ENCODE peak calls at places on chromosomes 3 and 15, in nine cellular contexts. I, K, A, L, G, E, D, Q and M are unnamed samples. For H3K9me3 and H3K27me3, the result is how much of the 10 kb centered on the place peaks cover.

GRCh38 chr15:56760186-56760585 is 26.9 kb upstream of the ZNF280D start:
- DNase-seq in I (peak), K (no peak), A (no peak), L (peak), G (no peak), E (no peak), D (peak), Q (no peak), M (no peak)

GRCh38 chr3:127645371-127646015 is 16.5 kb downstream of the PODXL2 start:
- DNase-seq in I (no peak), K (no peak), A (no peak), L (no peak), G (no peak), E (no peak), D (no peak), Q (no peak), M (no peak)

GRCh38 chr3:175308105-175308504 is 449.0 kb downstream of the NAALADL2 start:
- DNase-seq in I (no peak), K (no peak), A (no peak), L (no peak), G (no peak), E (no peak), D (no peak), Q (no peak), M (no peak)

GRCh38 chr3:126523745-126524428 is at the start of gene CHST13:
- DNase-seq in I (peak), K (peak), A (no peak), L (peak), G (peak), E (peak), D (peak), Q (no peak), M (peak)

GRCh38 chr3:101938262-101938847 is 89.0 kb downstream of the NFKBIZ start:
- DNase-seq in I (no peak), K (no peak), A (no peak), L (no peak), G (no peak), E (no peak), D (no peak), Q (no peak), M (no peak)

GRCh38 chr15:84919268-84919667 is 34.8 kb downstream of the SLC28A1 start:
- DNase-seq in I (no peak), K (no peak), A (no peak), L (no peak), G (no peak), E (no peak), D (no peak), Q (no peak), M (no peak)

GRCh38 chr3:13364602-13365271 is 55.4 kb downstream of the NUP210 start:
- DNase-seq in I (no peak), K (no peak), A (no peak), L (no peak), G (no peak), E (peak), D (no peak), Q (no peak), M (no peak)

GRCh38 chr3:9107738-9108137 is 141.7 kb downstream of the SRGAP3 start:
- DNase-seq in I (no peak), K (no peak), A (no peak), L (no peak), G (no peak), E (no peak), D (no peak), Q (no peak), M (no peak)

GRCh38 chr3:9217784-9218513 is 31.5 kb downstream of the SRGAP3 start:
- DNase-seq in I (no peak), K (no peak), A (no peak), L (no peak), G (no peak), E (no peak), D (no peak), Q (no peak), M (no peak)

GRCh38 chr3:27353221-27353620 is 16.0 kb downstream of the NEK10 start:
- DNase-seq in I (peak), K (no peak), A (no peak), L (peak), G (no peak), E (no peak), D (no peak), Q (no peak), M (no peak)

GRCh38 chr3:66989241-66989640 is 8.9 kb upstream of the KBTBD8 start:
- DNase-seq in I (no peak), K (no peak), A (no peak), L (peak), G (no peak), E (no peak), D (no peak), Q (no peak), M (no peak)

GRCh38 chr3:154181127-154181691 is 60.0 kb downstream of the ARHGEF26 start:
- DNase-seq in I (no peak), K (no peak), A (no peak), L (peak), G (no peak), E (no peak), D (peak), Q (no peak), M (no peak)

GRCh38 chr3:63047068-63047467 is 171.9 kb upstream of the CADPS start:
- DNase-seq in I (no peak), K (no peak), A (no peak), L (no peak), G (no peak), E (no peak), D (no peak), Q (no peak), M (no peak)

GRCh38 chr15:80950291-80951078 is 39.1 kb downstream of the MESD start:
- DNase-seq in I (no peak), K (no peak), A (no peak), L (no peak), G (no peak), E (no peak), D (no peak), Q (no peak), M (no peak)

GRCh38 chr15:91966181-91966552 is 112.7 kb downstream of the SLCO3A1 start:
- DNase-seq in I (no peak), K (no peak), A (no peak), L (no peak), G (no peak), E (no peak), D (no peak), Q (no peak), M (no peak)

GRCh38 chr15:70633394-70633793 is 130.0 kb downstream of the UACA start:
- DNase-seq in I (no peak), K (no peak), A (no peak), L (peak), G (no peak), E (no peak), D (no peak), Q (no peak), M (no peak)

GRCh38 chr3:118332699-118333098 is 701.9 kb downstream of the IGSF11 start:
- DNase-seq in I (no peak), K (no peak), A (no peak), L (no peak), G (no peak), E (no peak), D (no peak), Q (no peak), M (no peak)

GRCh38 chr3:170531557-170532335 is 54.1 kb downstream of the SLC7A14 start:
- DNase-seq in I (no peak), K (no peak), A (no peak), L (no peak), G (no peak), E (no peak), D (no peak), Q (no peak), M (no peak)

GRCh38 chr15:26967719-26968269 is 3.2 kb upstream of the GABRG3 start:
- DNase-seq in I (peak), K (no peak), A (no peak), L (no peak), G (no peak), E (peak), D (no peak), Q (no peak), M (peak)

GRCh38 chr3:112579697-112580096 is 17.9 kb downstream of the SLC35A5 start:
- DNase-seq in I (peak), K (no peak), A (no peak), L (no peak), G (no peak), E (no peak), D (no peak), Q (no peak), M (peak)

GRCh38 chr3:46228259-46229222 is 13.7 kb upstream of the CCR3 start:
- DNase-seq in I (peak), K (no peak), A (no peak), L (peak), G (no peak), E (no peak), D (peak), Q (no peak), M (peak)

GRCh38 chr15:89078831-89079810 is 9.1 kb upstream of the ABHD2 start:
- DNase-seq in I (no peak), K (no peak), A (no peak), L (peak), G (no peak), E (no peak), D (no peak), Q (no peak), M (no peak)
- H3K9me3 ChIP-seq in I (under half), K (under half), A (under half), L (under half), G (under half), E (under half), D (under half), Q (under half), M (under half)

GRCh38 chr15:75809986-75810750 is 33.1 kb upstream of the UBE2Q2 start:
- DNase-seq in I (peak), K (no peak), A (no peak), L (peak), G (no peak), E (no peak), D (peak), Q (peak), M (peak)

GRCh38 chr15:75811616-75812015 is 31.6 kb upstream of the UBE2Q2 start:
- DNase-seq in I (no peak), K (no peak), A (no peak), L (no peak), G (no peak), E (no peak), D (no peak), Q (no peak), M (peak)

GRCh38 chr15:75808563-75808962 is 34.7 kb upstream of the UBE2Q2 start:
- DNase-seq in I (no peak), K (no peak), A (no peak), L (no peak), G (no peak), E (no peak), D (no peak), Q (no peak), M (no peak)

GRCh38 chr15:75814794-75815193 is 28.5 kb upstream of the UBE2Q2 start:
- DNase-seq in I (no peak), K (no peak), A (no peak), L (no peak), G (no peak), E (no peak), D (no peak), Q (no peak), M (no peak)

DNA sequence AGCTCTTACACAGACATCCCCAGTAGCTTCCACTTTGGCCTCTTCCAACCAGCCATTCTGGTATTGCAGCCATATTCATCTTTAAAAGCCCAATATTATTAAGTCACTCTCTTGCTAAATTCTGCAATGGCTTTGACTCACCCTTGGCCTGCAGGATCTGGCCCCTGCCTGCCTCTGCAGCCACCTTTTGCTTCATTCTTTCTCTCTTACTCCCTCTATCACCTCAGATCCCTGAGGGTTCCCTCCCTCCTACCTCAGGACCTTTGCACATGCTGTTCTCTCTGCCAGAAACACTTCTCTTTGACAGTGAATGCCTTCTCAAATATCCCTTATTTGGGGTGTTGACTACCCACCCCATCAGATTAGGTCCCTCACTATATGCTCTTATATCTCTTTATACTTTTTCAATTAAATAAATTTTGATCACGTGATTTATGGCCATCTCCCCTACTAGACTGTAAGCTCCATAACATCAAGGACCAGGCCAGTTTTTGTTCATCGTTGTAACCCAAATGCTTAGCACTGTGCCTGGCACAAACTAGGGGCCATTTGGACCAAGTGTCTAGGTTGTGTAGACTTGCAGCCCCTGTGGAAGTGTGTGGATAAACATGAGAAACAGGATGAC is 32.3 kb upstream of the UBE2Q2 start:
- DNase-seq in I (no peak), K (no peak), A (no peak), L (no peak), G (no peak), E (no peak), D (no peak), Q (no peak), M (no peak)
- H3K27me3 ChIP-seq in I (under half), K (under half), A (under half), L (under half), G (under half), E (under half), D (under half), Q (under half), M (under half)

GRCh38 chr3:124802054-124802698 is 71.9 kb downstream of the UMPS start:
- DNase-seq in I (no peak), K (no peak), A (no peak), L (no peak), G (no peak), E (no peak), D (no peak), Q (no peak), M (no peak)
- H3K9me3 ChIP-seq in I (under half), K (under half), A (under half), L (under half), G (under half), E (under half), D (under half), Q (under half), M (under half)

GRCh38 chr15:63380828-63381282 is 791 bp downstream of the CA12 start:
- DNase-seq in I (peak), K (no peak), A (no peak), L (no peak), G (no peak), E (no peak), D (no peak), Q (no peak), M (no peak)

GRCh38 chr15:63381301-63382192 is at the start of gene CA12:
- DNase-seq in I (peak), K (peak), A (peak), L (peak), G (peak), E (peak), D (peak), Q (peak), M (peak)

GRCh38 chr15:63379492-63380150 is 2.0 kb downstream of the CA12 start:
- DNase-seq in I (no peak), K (no peak), A (no peak), L (no peak), G (no peak), E (no peak), D (no peak), Q (no peak), M (no peak)

GRCh38 chr15:63380151-63380827 is 1.4 kb downstream of the CA12 start:
- DNase-seq in I (no peak), K (no peak), A (no peak), L (no peak), G (no peak), E (no peak), D (no peak), Q (no peak), M (no peak)

DNA sequence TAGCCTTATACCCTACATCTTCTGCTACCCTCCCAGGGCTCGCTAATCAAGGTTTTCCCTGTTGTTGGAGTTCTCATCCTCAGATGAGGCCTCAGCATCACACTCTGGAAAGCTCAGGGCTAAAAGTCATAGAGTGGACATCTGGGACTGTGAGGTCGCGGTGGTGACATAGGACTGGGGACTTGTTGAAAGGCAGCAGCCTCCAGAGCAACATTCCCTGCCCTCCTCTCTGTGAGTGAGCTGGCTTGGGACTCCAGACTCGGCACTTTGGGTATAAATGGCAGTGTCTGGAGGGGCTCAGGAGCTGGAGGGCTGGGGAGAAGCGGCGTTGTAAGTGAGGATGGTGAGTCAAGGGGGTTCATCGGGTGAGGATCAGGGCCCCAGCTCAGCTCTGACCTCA is 2.7 kb downstream of the CA12 start:
- DNase-seq in I (no peak), K (no peak), A (no peak), L (no peak), G (no peak), E (no peak), D (no peak), Q (no peak), M (no peak)
- H3K27me3 ChIP-seq in I (under half), K (half or more), A (under half), L (under half), G (under half), E (half or more), D (under half), Q (under half), M (under half)

DNA sequence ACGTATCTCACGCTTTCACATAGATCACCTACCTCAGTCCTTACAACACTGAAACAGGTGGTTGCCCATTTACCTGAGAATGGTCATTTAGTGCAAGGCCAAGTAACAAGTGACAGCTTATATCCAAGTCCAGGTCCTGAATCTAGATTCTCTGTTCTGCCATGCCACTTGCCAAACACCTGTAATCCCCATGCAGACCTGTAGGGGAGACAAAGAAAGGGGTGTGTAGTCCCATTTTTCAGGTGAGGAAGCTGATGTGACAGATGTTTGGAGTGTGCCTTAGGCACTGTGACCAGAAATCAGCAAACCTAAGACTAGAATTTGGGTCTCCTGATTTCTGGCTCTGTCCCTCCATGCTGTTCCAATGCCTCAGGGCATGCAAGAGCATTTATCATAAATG is 12.7 kb downstream of the ZNF35 start:
- DNase-seq in I (no peak), K (no peak), A (no peak), L (no peak), G (no peak), E (no peak), D (no peak), Q (no peak), M (no peak)
- H3K9me3 ChIP-seq in I (under half), K (under half), A (under half), L (under half), G (under half), E (under half), D (under half), Q (under half), M (under half)

DNA sequence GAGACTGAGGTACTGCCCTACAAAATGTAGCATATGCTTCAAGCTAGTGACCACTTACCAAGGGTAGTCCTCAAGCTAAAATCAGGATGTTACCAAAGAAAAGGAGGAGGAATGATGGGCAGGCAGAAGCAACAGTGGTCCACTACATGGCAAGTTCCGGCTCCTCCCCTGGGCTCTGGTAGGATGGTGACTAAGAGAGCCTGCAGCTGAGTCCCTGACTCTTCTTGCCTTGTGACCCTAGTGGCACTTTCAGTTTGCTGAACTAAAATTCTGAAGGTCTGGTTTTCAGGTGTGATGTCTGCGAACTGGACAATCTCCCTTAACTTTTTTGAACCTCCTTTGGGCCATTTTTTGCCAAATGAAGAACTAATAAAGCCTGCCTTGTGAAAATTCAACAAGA is 40.9 kb downstream of the MRPL46 start:
- DNase-seq in I (no peak), K (no peak), A (no peak), L (no peak), G (no peak), E (no peak), D (no peak), Q (no peak), M (no peak)
- H3K27me3 ChIP-seq in I (under half), K (under half), A (under half), L (under half), G (under half), E (under half), D (half or more), Q (under half), M (under half)

GRCh38 chr3:149833241-149833640 is 20.2 kb downstream of the RNF13 start:
- DNase-seq in I (no peak), K (no peak), A (no peak), L (no peak), G (no peak), E (no peak), D (no peak), Q (no peak), M (no peak)
- H3K9me3 ChIP-seq in I (under half), K (half or more), A (under half), L (under half), G (under half), E (under half), D (under half), Q (under half), M (half or more)

GRCh38 chr15:73845507-73845906 is 27.9 kb upstream of the TBC1D21 start:
- DNase-seq in I (no peak), K (no peak), A (no peak), L (no peak), G (no peak), E (no peak), D (no peak), Q (no peak), M (no peak)
- H3K27me3 ChIP-seq in I (under half), K (under half), A (under half), L (under half), G (under half), E (under half), D (half or more), Q (under half), M (under half)

GRCh38 chr15:47300035-47300434 is 417.3 kb upstream of the SEMA6D start:
- DNase-seq in I (no peak), K (no peak), A (no peak), L (no peak), G (no peak), E (no peak), D (no peak), Q (no peak), M (no peak)

GRCh38 chr15:47294765-47295259 is 422.5 kb upstream of the SEMA6D start:
- DNase-seq in I (peak), K (no peak), A (no peak), L (peak), G (no peak), E (no peak), D (no peak), Q (no peak), M (no peak)

GRCh38 chr15:47293763-47294162 is 423.5 kb upstream of the SEMA6D start:
- DNase-seq in I (peak), K (peak), A (peak), L (peak), G (peak), E (no peak), D (no peak), Q (no peak), M (peak)

GRCh38 chr15:47300596-47300995 is 416.7 kb upstream of the SEMA6D start:
- DNase-seq in I (no peak), K (no peak), A (no peak), L (no peak), G (no peak), E (no peak), D (no peak), Q (no peak), M (no peak)

DNA sequence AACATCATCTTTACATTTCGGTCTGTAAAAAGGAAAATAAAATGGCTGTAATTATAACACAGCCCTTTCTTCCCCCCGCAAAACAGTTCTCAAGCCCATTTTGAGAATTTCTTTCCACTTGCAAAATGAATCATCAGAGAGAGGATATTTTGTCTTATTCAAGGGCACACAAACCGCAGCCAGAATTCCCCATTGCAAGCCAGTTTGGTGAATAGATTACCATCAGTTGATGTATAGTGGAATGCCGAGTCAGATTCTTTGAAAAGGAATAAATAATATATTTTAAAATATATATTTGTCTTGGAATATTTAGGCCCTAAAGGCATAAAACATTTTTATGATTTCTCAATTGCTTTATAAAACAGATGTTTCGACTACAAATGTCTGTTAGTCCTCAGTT is 420.4 kb upstream of the SEMA6D start:
- DNase-seq in I (no peak), K (no peak), A (no peak), L (no peak), G (no peak), E (no peak), D (no peak), Q (no peak), M (no peak)
- H3K9me3 ChIP-seq in I (under half), K (under half), A (under half), L (under half), G (under half), E (under half), D (under half), Q (under half), M (under half)